ENCODE peak calls at places on chromosomes 1 and 21, in nine cellular contexts. C is DND-41, B is BE2C, R is fibroblast of pulmonary artery, S is A549, X is endothelial cell of umbilical vein, D is psoas muscle, J is cardiac fibroblast, K is GM23338. O is an unnamed sample.

GRCh38 chr1:160747717-160748116 is 8.7 kb downstream of the SLAMF7 start:
- DNase-seq in C (no peak), B (no peak), R (no peak), S (no peak), X (no peak), D (no peak), J (no peak), K (no peak), O (no peak)

GRCh38 chr1:221274373-221274772 is 395.1 kb downstream of the HLX start:
- DNase-seq in C (no peak), B (no peak), R (no peak), S (no peak), X (no peak), D (no peak), J (no peak), K (peak), O (peak)

GRCh38 chr21:15837603-15838002 is 107.8 kb downstream of the USP25 start:
- DNase-seq in C (no peak), B (no peak), R (peak), S (no peak), X (no peak), D (no peak), J (peak), K (no peak), O (no peak)

GRCh38 chr1:194975913-194976312 is 1632.3 kb downstream of the KCNT2 start:
- DNase-seq in C (no peak), B (no peak), R (peak), S (no peak), X (no peak), D (no peak), J (peak), K (no peak), O (no peak)

GRCh38 chr1:10665930-10666850 is 130.3 kb downstream of the CASZ1 start:
- DNase-seq in C (no peak), B (no peak), R (no peak), S (no peak), X (no peak), D (peak), J (no peak), K (no peak), O (no peak)

GRCh38 chr1:185376840-185377635 is 60.0 kb upstream of the IVNS1ABP start:
- DNase-seq in C (no peak), B (no peak), R (peak), S (no peak), X (no peak), D (no peak), J (peak), K (no peak), O (no peak)

GRCh38 chr1:58249729-58250586 is 296.6 kb downstream of the OMA1 start:
- DNase-seq in C (no peak), B (peak), R (peak), S (no peak), X (peak), D (no peak), J (peak), K (peak), O (peak)

GRCh38 chr1:18635070-18635577 is 4.5 kb downstream of the PAX7 start:
- DNase-seq in C (no peak), B (no peak), R (no peak), S (no peak), X (no peak), D (no peak), J (no peak), K (no peak), O (no peak)

GRCh38 chr1:200923607-200924006 is 28.9 kb downstream of the INAVA start:
- DNase-seq in C (no peak), B (no peak), R (no peak), S (no peak), X (no peak), D (no peak), J (peak), K (no peak), O (no peak)

GRCh38 chr1:200918006-200918405 is 23.3 kb downstream of the INAVA start:
- DNase-seq in C (no peak), B (no peak), R (no peak), S (no peak), X (no peak), D (no peak), J (no peak), K (no peak), O (no peak)

GRCh38 chr1:200919386-200919785 is 24.7 kb downstream of the INAVA start:
- DNase-seq in C (no peak), B (no peak), R (no peak), S (no peak), X (no peak), D (no peak), J (no peak), K (no peak), O (no peak)

GRCh38 chr1:200922406-200922805 is 27.7 kb downstream of the INAVA start:
- DNase-seq in C (no peak), B (no peak), R (no peak), S (no peak), X (no peak), D (no peak), J (no peak), K (no peak), O (no peak)

GRCh38 chr1:200921571-200922110 is 26.9 kb downstream of the INAVA start:
- DNase-seq in C (no peak), B (no peak), R (no peak), S (no peak), X (no peak), D (no peak), J (no peak), K (no peak), O (no peak)
- TF ChIP-seq CTCF in C (no peak), B (no peak), R (no peak), S (no peak), X (no peak), D (no peak), J (no peak), K (no peak), O (no peak)

GRCh38 chr1:3372317-3372716 is 82.1 kb upstream of the ARHGEF16 start:
- DNase-seq in C (peak), B (no peak), R (no peak), S (no peak), X (no peak), D (no peak), J (no peak), K (no peak), O (no peak)
- TF ChIP-seq CTCF in C (no peak), B (no peak), R (no peak), S (no peak), X (no peak), D (no peak), J (no peak), K (no peak), O (no peak)

GRCh38 chr1:28437924-28438699 is 67.7 kb upstream of the RCC1 start:
- DNase-seq in C (peak), B (peak), R (peak), S (peak), X (peak), D (peak), J (peak), K (peak), O (no peak)

GRCh38 chr1:28439320-28439719 is 66.5 kb upstream of the RCC1 start:
- DNase-seq in C (no peak), B (no peak), R (no peak), S (no peak), X (peak), D (no peak), J (no peak), K (no peak), O (no peak)

GRCh38 chr1:28441674-28442073 is 64.2 kb upstream of the RCC1 start:
- DNase-seq in C (no peak), B (no peak), R (no peak), S (no peak), X (no peak), D (no peak), J (no peak), K (no peak), O (no peak)

GRCh38 chr1:28437260-28437923 is 67.9 kb downstream of the PHACTR4 start:
- DNase-seq in C (no peak), B (peak), R (peak), S (no peak), X (peak), D (peak), J (peak), K (no peak), O (no peak)

GRCh38 chr1:28436211-28436769 is 66.8 kb downstream of the PHACTR4 start:
- DNase-seq in C (no peak), B (no peak), R (no peak), S (no peak), X (no peak), D (no peak), J (no peak), K (no peak), O (no peak)
- TF ChIP-seq CTCF in C (peak), B (no peak), R (no peak), S (peak), X (no peak), D (no peak), J (no peak), K (no peak), O (no peak)

GRCh38 chr1:33656467-33656866 is 184.0 kb downstream of the ZSCAN20 start:
- DNase-seq in C (no peak), B (no peak), R (no peak), S (no peak), X (no peak), D (no peak), J (no peak), K (no peak), O (no peak)

GRCh38 chr1:33653226-33653625 is 180.8 kb downstream of the ZSCAN20 start:
- DNase-seq in C (no peak), B (no peak), R (no peak), S (no peak), X (no peak), D (no peak), J (no peak), K (no peak), O (no peak)

GRCh38 chr1:33657833-33658232 is 185.4 kb downstream of the ZSCAN20 start:
- DNase-seq in C (no peak), B (no peak), R (no peak), S (no peak), X (no peak), D (no peak), J (no peak), K (no peak), O (no peak)

GRCh38 chr1:33655496-33655895 is 183.1 kb downstream of the ZSCAN20 start:
- DNase-seq in C (no peak), B (no peak), R (no peak), S (no peak), X (no peak), D (no peak), J (no peak), K (no peak), O (no peak)

DNA sequence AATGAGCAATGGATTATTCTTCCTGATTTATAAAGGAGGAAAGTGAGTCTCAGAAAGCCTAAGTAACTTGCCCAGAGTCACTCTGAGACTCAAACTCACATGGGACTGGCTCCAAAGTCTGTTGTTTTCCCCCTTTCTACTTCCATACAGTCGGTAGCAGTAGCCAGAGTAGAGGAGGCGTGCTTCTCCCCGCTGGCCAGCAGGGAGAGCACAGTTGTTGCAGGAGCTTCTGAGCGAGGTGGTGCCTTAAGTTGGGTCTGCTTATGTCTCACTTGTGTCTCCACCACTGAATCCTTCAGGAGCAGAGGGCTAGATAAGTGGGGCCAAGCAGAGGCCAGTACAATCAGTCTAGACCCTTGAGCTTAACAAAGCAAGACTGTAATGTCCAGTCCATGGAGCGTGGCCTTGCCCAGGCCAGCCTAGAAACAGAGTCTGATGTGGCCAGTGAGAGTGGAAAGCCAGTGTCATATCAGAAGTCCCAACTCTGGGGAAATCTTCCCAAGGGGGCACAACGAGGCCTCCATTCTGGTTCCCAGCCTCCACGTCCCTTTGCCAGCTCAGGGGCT is 181.9 kb downstream of the ZSCAN20 start:
- DNase-seq in C (no peak), B (no peak), R (peak), S (no peak), X (no peak), D (no peak), J (no peak), K (peak), O (peak)
- TF ChIP-seq CTCF in C (peak), B (peak), R (peak), S (no peak), X (no peak), D (no peak), J (no peak), K (peak), O (peak)

GRCh38 chr1:226704169-226704921 is 34.7 kb downstream of the ITPKB start:
- DNase-seq in C (no peak), B (no peak), R (no peak), S (no peak), X (no peak), D (no peak), J (no peak), K (no peak), O (no peak)

GRCh38 chr1:226702318-226702956 is 36.6 kb downstream of the ITPKB start:
- DNase-seq in C (no peak), B (no peak), R (peak), S (no peak), X (no peak), D (no peak), J (peak), K (no peak), O (no peak)

GRCh38 chr1:226706664-226707063 is 32.4 kb downstream of the ITPKB start:
- DNase-seq in C (no peak), B (peak), R (no peak), S (no peak), X (no peak), D (no peak), J (no peak), K (no peak), O (peak)

GRCh38 chr1:226700861-226701260 is 38.2 kb downstream of the ITPKB start:
- DNase-seq in C (no peak), B (no peak), R (no peak), S (no peak), X (no peak), D (no peak), J (no peak), K (no peak), O (no peak)

GRCh38 chr1:226702957-226703831 is 35.9 kb downstream of the ITPKB start:
- DNase-seq in C (peak), B (peak), R (peak), S (peak), X (peak), D (peak), J (peak), K (peak), O (peak)
- TF ChIP-seq CTCF in C (no peak), B (no peak), R (no peak), S (no peak), X (no peak), D (no peak), J (no peak), K (no peak), O (no peak)

O was measured in glutamatergic neuron.